ENCODE peak calls at places on chromosomes 7 and 10, in five cellular contexts. Z, A, S, E and M are unnamed samples.
A peak's percentile ranks its signal among the peaks of the same experiment; 100 is the strongest.

GRCh38 chr10:79985481-79986072 is 36.7 kb upstream of the SFTPD start:
- DNase-seq in Z (no peak), A (no peak), S (peak; percentile 22), E (peak; percentile 17), M (no peak)

GRCh38 chr10:60479305-60480020 is 89.8 kb upstream of the ANK3 start:
- DNase-seq in Z (no peak), A (peak; percentile 42), S (no peak), E (peak; percentile 54), M (no peak)

GRCh38 chr7:138842111-138842510 is 44.1 kb upstream of the ATP6V0A4 start:
- DNase-seq in Z (no peak), A (peak; percentile 91), S (peak; percentile 45), E (peak; percentile 49), M (no peak)

GRCh38 chr10:83582407-83583095 is 556.8 kb upstream of the GHITM start:
- DNase-seq in Z (no peak), A (no peak), S (no peak), E (no peak), M (no peak)

GRCh38 chr7:5997210-5997808 is 11.5 kb downstream of the PMS2 start:
- DNase-seq in Z (peak; percentile 20), A (peak; percentile 58), S (peak; percentile 76), E (peak; percentile 28), M (peak; percentile 59)

GRCh38 chr10:103765168-103765567 is 90.2 kb downstream of the SH3PXD2A start:
- DNase-seq in Z (no peak), A (peak; percentile 89), S (no peak), E (peak; percentile 78), M (no peak)

GRCh38 chr10:103473261-103473671 is 5.8 kb downstream of the CALHM3 start:
- DNase-seq in Z (no peak), A (no peak), S (no peak), E (no peak), M (no peak)

GRCh38 chr7:6654842-6655610 is 17.9 kb downstream of the ZNF316 start:
- DNase-seq in Z (no peak), A (no peak), S (no peak), E (no peak), M (no peak)

GRCh38 chr10:111107023-111107422 is 30.2 kb downstream of the ADRA2A start:
- DNase-seq in Z (no peak), A (no peak), S (no peak), E (no peak), M (no peak)

GRCh38 chr7:120184866-120185265 is 88.1 kb upstream of the KCND2 start:
- DNase-seq in Z (no peak), A (no peak), S (no peak), E (no peak), M (no peak)

GRCh38 chr7:76191783-76192240 is 9.9 kb upstream of the SRRM3 start:
- DNase-seq in Z (no peak), A (peak; percentile 45), S (peak; percentile 18), E (peak; percentile 51), M (no peak)

GRCh38 chr7:102320601-102321350 is 34.1 kb downstream of the SH2B2 start:
- DNase-seq in Z (no peak), A (no peak), S (no peak), E (no peak), M (no peak)

GRCh38 chr7:155961241-155962190 is 149.3 kb upstream of the SHH start:
- DNase-seq in Z (no peak), A (peak; percentile 98), S (no peak), E (peak; percentile 50), M (no peak)

GRCh38 chr7:132544999-132545398 is 31.3 kb downstream of the PLXNA4 start:
- DNase-seq in Z (no peak), A (no peak), S (no peak), E (no peak), M (no peak)

GRCh38 chr10:85225311-85225710 is 896.9 kb downstream of the CCSER2 start:
- DNase-seq in Z (no peak), A (no peak), S (no peak), E (no peak), M (no peak)

GRCh38 chr10:110208614-110209398 is 1.4 kb downstream of the MXI1 start:
- DNase-seq in Z (peak; percentile 36), A (peak; percentile 27), S (peak; percentile 58), E (no peak), M (peak; percentile 58)

GRCh38 chr10:73759512-73760115 is 15.4 kb downstream of the SEC24C start:
- DNase-seq in Z (no peak), A (no peak), S (peak; percentile 46), E (peak; percentile 8), M (peak; percentile 56)

GRCh38 chr10:101817542-101818118 is 614 bp downstream of the OGA start:
- DNase-seq in Z (peak; percentile 91), A (peak; percentile 97), S (peak; percentile 90), E (peak; percentile 85), M (no peak)

GRCh38 chr7:19585761-19586160 is 123.1 kb downstream of the POLR1F start:
- DNase-seq in Z (no peak), A (no peak), S (no peak), E (no peak), M (no peak)

DNA sequence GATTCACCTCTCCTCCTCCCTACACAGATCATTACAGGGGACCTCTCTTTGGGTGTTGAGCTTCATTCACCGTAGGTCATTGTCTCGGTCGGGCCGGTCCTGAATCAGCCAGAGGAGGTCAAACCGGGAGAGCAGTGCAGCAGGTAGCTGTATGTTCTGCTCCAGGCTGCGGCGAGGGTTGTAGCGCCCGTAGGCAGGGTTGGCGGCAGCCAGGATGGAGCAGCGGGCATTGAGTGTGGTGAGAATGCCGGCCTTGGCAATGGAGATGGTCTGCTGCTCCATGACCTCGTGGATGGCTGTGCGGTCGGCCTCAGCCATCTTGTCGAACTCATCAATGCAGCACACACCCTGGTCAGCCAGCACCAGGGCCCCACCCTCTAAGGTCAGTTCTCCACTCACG is 5.5 kb downstream of the MCM7 start:
- DNase-seq in Z (no peak), A (no peak), S (no peak), E (no peak), M (no peak)
- H3K4me1 ChIP-seq in Z (peaks cover 30% of the 10 kb centered on the region), A (peaks cover 4% of the 10 kb centered on the region), S (peaks cover 10% of the 10 kb centered on the region), E (peaks cover 5% of the 10 kb centered on the region), M (peaks cover 21% of the 10 kb centered on the region)

GRCh38 chr7:24911213-24911603 is 68.8 kb downstream of the OSBPL3 start:
- DNase-seq in Z (no peak), A (peak; percentile 74), S (no peak), E (no peak), M (no peak)

GRCh38 chr7:24912424-24912823 is 67.6 kb downstream of the OSBPL3 start:
- DNase-seq in Z (no peak), A (no peak), S (no peak), E (peak; percentile 46), M (no peak)

GRCh38 chr7:24912874-24913514 is 67.0 kb downstream of the OSBPL3 start:
- DNase-seq in Z (no peak), A (no peak), S (no peak), E (no peak), M (no peak)

GRCh38 chr7:24908757-24909156 is 71.2 kb downstream of the OSBPL3 start:
- DNase-seq in Z (no peak), A (no peak), S (no peak), E (no peak), M (no peak)

DNA sequence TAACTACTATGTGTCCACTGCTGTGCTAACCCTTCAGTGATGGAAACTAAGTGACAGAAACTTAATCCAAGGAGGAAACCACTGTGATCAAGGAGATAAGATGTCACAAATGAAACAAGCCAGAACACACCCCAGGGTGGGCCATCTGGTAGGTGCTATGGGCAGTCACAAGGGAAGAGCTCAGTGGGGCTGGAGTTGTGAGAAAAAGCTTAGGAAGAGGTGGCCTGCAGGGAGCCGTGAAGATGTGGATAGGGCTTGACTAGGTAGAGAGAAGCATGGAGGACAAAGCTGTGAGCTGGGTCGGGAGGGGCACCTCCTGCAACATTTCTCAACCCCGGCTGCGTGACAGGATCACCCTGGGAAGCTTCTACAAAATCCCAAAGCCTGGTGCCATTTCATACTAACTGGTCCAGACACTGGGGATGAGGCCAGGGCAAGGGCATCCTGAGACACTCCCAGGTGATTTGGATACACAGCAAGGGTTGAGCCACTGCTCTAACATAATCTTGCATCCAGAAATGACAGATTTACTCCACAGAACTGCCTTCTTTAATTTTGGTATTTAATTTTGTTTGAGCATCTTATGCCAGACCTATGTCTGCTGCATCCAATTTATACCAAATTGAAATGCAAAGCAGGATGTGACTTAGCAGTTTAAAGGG is 69.3 kb downstream of the OSBPL3 start:
- DNase-seq in Z (no peak), A (no peak), S (no peak), E (no peak), M (no peak)
- H3K4me1 ChIP-seq in Z (peaks cover 45% of the 10 kb centered on the region), A (peaks cover 2% of the 10 kb centered on the region), S (no peaks in the 10 kb centered on the region), E (peaks cover 44% of the 10 kb centered on the region), M (peaks cover 68% of the 10 kb centered on the region)

GRCh38 chr10:112955736-112956421 is 5.8 kb downstream of the TCF7L2 start:
- DNase-seq in Z (no peak), A (peak; percentile 90), S (peak; percentile 32), E (peak; percentile 56), M (no peak)

GRCh38 chr10:112956631-112957350 is 6.7 kb downstream of the TCF7L2 start:
- DNase-seq in Z (no peak), A (peak; percentile 47), S (peak; percentile 13), E (peak; percentile 17), M (no peak)

GRCh38 chr10:112958275-112958995 is 8.4 kb downstream of the TCF7L2 start:
- DNase-seq in Z (no peak), A (peak; percentile 98), S (peak; percentile 50), E (peak; percentile 75), M (no peak)

GRCh38 chr10:112959207-112959838 is 9.3 kb downstream of the TCF7L2 start:
- DNase-seq in Z (no peak), A (peak; percentile 48), S (peak; percentile 28), E (peak; percentile 71), M (no peak)

GRCh38 chr10:112957589-112958202 is 7.6 kb downstream of the TCF7L2 start:
- DNase-seq in Z (no peak), A (peak; percentile 56), S (no peak), E (no peak), M (no peak)
- H3K4me1 ChIP-seq in Z (peaks cover 79% of the 10 kb centered on the region), A (peaks cover 32% of the 10 kb centered on the region), S (peaks cover 77% of the 10 kb centered on the region), E (peaks cover 59% of the 10 kb centered on the region), M (peaks cover 5% of the 10 kb centered on the region)

DNA sequence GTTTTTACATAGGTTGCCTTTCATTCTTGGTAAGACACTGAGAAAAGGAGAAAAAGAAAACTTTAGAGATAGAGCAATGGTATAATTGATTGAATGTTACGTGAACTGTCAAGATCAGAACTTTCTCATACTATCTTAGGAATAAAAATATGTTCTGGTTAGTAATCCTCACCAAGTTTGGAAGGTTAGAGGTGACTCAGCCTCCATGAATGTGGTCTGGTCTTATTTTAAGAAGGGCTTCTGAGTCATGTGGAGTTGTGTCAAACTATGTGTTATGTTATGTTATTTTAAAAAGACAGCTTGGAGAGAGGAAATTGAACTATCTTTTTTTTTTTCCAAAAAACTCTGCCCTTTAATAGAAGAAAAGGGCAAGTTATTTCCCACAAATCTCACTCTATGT is 458.6 kb upstream of the KLF6 start:
- DNase-seq in Z (no peak), A (peak; percentile 100), S (peak; percentile 49), E (peak; percentile 96), M (no peak)
- H3K4me1 ChIP-seq in Z (peaks cover 57% of the 10 kb centered on the region), A (peaks cover 18% of the 10 kb centered on the region), S (peaks cover 13% of the 10 kb centered on the region), E (peaks cover 42% of the 10 kb centered on the region), M (no peaks in the 10 kb centered on the region)

GRCh38 chr7:47474211-47474936 is 107.5 kb downstream of the TNS3 start:
- DNase-seq in Z (no peak), A (peak; percentile 36), S (no peak), E (no peak), M (no peak)
- H3K4me1 ChIP-seq in Z (peaks cover 50% of the 10 kb centered on the region), A (peaks cover 24% of the 10 kb centered on the region), S (peaks cover 57% of the 10 kb centered on the region), E (no peaks in the 10 kb centered on the region), M (no peaks in the 10 kb centered on the region)